ENCODE peak calls at places on chromosome 1, in four cellular contexts. Z is heart left ventricle, F is H1, O is neural crest cell. M is an unnamed sample.

GRCh38 chr1:108125312-108126138 is 74.6 kb downstream of the SLC25A24 start:
- DNase-seq in F (peak; percentile 60), O (peak; percentile 63), Z (no peak), M (peak; percentile 82)

GRCh38 chr1:111620412-111620971 is 903 bp downstream of the RAP1A start:
- DNase-seq in Z (no peak), F (peak; percentile 60), O (no peak), M (peak; percentile 45)

GRCh38 chr1:25845664-25846063 is 13.6 kb downstream of the AUNIP start:
- DNase-seq in F (no peak), Z (no peak), O (no peak), M (no peak)

GRCh38 chr1:31575373-31576140 is 758 bp upstream of the TINAGL1 start:
- DNase-seq in Z (no peak), F (peak; percentile 57), O (no peak), M (no peak)

GRCh38 chr1:113929750-113930498 is 800 bp downstream of the HIPK1 start:
- DNase-seq in Z (peak; percentile 75), O (peak; percentile 32), F (peak; percentile 69), M (peak; percentile 60)

GRCh38 chr1:21662426-21663250 is 6.5 kb downstream of the RAP1GAP start:
- DNase-seq in F (no peak), Z (no peak), O (no peak), M (no peak)

GRCh38 chr1:77975907-77976306 is 3.0 kb downstream of the FUBP1 start:
- DNase-seq in Z (no peak), F (no peak), O (no peak), M (no peak)

GRCh38 chr1:167775178-167775577 is 53.4 kb downstream of the MPZL1 start:
- DNase-seq in Z (no peak), F (no peak), O (no peak), M (no peak)

GRCh38 chr1:12728391-12728790 is 12.5 kb downstream of the AADACL3 start:
- DNase-seq in F (no peak), Z (no peak), O (no peak), M (no peak)

GRCh38 chr1:38603907-38604306 is 255.7 kb downstream of the RRAGC start:
- DNase-seq in F (no peak), Z (no peak), O (no peak), M (no peak)
- TF ChIP-seq CTCF in F (no peak), Z (no peak), O (no peak), M (no peak)

GRCh38 chr1:178772952-178773351 is 47.9 kb downstream of the RALGPS2 start:
- DNase-seq in Z (no peak), F (no peak), O (no peak), M (no peak)

GRCh38 chr1:178776553-178776952 is 51.5 kb downstream of the RALGPS2 start:
- DNase-seq in F (no peak), Z (no peak), O (no peak), M (no peak)

GRCh38 chr1:178768423-178768822 is 43.4 kb downstream of the RALGPS2 start:
- DNase-seq in Z (peak; percentile 42), O (no peak), F (peak; percentile 50), M (peak; percentile 68)

GRCh38 chr1:178774263-178774662 is 49.2 kb downstream of the RALGPS2 start:
- DNase-seq in O (no peak), F (no peak), Z (no peak), M (peak; percentile 49)
- TF ChIP-seq CTCF in O (peak; percentile 67), F (no peak), Z (peak; percentile 47), M (peak; percentile 64)

GRCh38 chr1:23611601-23612327 is 52.5 kb upstream of the ID3 start:
- DNase-seq in O (no peak), Z (no peak), F (no peak), M (no peak)
- TF ChIP-seq CTCF in O (no peak), Z (no peak), F (no peak), M (no peak)

GRCh38 chr1:234069760-234070159 is 165.3 kb downstream of the SLC35F3 start:
- DNase-seq in O (no peak), F (no peak), Z (no peak), M (peak; percentile 44)

GRCh38 chr1:234062166-234062565 is 157.7 kb downstream of the SLC35F3 start:
- DNase-seq in Z (no peak), F (no peak), O (no peak), M (no peak)

GRCh38 chr1:234067584-234067983 is 163.1 kb downstream of the SLC35F3 start:
- DNase-seq in F (no peak), O (no peak), Z (no peak), M (no peak)

GRCh38 chr1:234065794-234066447 is 161.4 kb downstream of the SLC35F3 start:
- DNase-seq in O (peak; percentile 90), Z (peak; percentile 77), F (peak; percentile 95), M (peak; percentile 77)
- TF ChIP-seq CTCF in O (peak; percentile 88), Z (peak; percentile 67), F (peak; percentile 81), M (peak; percentile 88)

DNA sequence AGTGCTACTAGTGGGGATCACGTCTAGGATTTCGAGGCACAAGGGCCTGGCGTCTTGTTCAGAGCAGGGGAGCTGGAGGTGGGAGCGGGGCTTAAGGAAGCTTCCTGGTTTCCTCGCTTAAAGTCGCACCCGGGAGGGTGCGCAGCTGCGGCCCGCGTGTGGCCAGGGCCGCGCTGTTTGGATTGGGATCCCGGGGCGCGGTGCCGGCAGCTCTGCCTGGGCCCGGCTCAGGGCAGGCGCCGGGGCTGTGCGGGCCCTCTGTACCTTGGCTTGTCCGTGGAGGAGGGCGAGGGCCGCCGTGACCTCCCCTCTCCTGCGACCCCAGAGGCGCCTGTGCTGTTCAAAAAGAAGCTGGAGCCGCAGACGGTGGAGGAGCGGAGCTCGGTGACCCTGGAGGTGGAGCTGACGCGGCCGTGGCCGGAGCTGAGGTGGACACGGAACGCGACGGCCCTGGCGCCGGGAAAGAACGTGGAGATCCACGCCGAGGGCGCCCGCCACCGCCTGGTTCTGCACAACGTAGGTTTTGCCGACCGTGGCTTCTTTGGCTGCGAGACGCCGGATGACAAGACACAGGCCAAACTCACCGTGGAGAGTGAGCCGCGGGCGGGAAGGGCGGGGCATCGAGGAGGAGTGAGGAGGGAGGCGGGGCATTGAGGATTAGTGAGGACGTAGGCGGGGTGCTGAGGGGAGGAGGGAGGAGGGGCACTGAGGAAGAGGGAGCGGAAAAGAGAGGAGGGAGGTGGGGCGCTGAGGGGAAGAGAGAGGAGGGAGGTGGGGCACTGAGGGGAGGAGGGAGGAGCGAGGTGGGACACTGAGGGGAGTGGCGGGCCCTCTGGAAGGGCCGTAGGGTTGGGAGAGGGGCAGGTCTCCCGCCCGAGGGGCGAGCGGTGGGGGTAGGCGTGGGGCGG is 67.8 kb downstream of the OBSCN start:
- DNase-seq in F (peak; percentile 91), Z (peak; percentile 90), O (peak; percentile 77), M (peak; percentile 97)
- TF ChIP-seq CTCF in F (no peak), Z (no peak), O (no peak), M (no peak)

DNA sequence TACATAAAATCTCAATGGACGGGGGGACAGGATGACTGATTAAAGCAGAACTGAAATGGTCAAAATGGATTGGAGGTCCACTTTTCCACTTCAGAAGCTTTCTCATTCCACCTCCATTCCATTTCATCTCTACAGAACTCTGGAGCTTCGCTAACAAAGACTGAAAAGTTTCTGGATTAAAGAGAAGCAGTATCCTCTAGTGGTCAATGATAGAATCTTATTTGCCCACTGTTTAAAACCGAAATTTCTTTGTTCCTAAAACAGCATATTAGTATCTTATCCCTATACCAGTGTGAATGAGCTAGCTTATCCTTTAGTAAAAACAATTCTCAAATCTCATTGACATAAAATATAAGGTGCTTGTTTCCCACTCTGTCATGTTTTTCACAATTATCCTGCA is 890.6 kb downstream of the KCNT2 start:
- DNase-seq in F (no peak), O (no peak), Z (no peak), M (peak; percentile 24)
- TF ChIP-seq CTCF in F (no peak), O (peak; percentile 66), Z (no peak), M (peak; percentile 50)

GRCh38 chr1:5745776-5746610 is 246.2 kb downstream of the NPHP4 start:
- DNase-seq in Z (peak; percentile 83), O (peak; percentile 85), F (peak; percentile 92), M (peak; percentile 84)
- TF ChIP-seq CTCF in Z (peak; percentile 83), O (peak; percentile 95), F (peak; percentile 97), M (peak; percentile 97)

DNA sequence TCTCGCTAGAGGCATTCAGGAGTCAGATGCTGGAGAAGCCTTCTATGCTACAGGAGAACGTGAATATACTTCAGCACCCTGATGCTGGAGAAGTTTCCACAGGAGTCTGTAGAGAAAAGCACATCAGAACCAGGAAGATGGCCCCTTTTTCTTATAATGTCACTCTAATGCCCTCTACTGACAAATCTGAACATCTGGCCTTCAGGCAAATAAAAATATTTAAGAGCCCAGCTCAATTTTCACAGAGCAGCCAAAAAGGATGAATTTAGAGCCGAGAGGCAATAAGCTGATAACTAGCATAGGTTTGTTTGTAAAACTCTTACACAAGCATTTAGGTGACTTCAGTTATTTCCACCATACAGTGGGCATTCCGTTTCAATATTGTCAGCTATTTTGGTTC is 3.8 kb upstream of the RRP15 start:
- DNase-seq in Z (no peak), O (no peak), F (no peak), M (peak; percentile 25)
- TF ChIP-seq CTCF in Z (no peak), O (no peak), F (no peak), M (no peak)

GRCh38 chr1:204478921-204479320 is 15.7 kb downstream of the PIK3C2B start:
- DNase-seq in O (no peak), F (no peak), Z (no peak), M (no peak)

GRCh38 chr1:204475651-204476432 is 18.8 kb downstream of the PIK3C2B start:
- DNase-seq in Z (no peak), O (no peak), F (no peak), M (no peak)

GRCh38 chr1:204477036-204477740 is 17.4 kb downstream of the PIK3C2B start:
- DNase-seq in F (no peak), Z (no peak), O (no peak), M (no peak)

GRCh38 chr1:204478166-204478899 is 16.3 kb downstream of the PIK3C2B start:
- DNase-seq in O (no peak), Z (no peak), F (no peak), M (no peak)

DNA sequence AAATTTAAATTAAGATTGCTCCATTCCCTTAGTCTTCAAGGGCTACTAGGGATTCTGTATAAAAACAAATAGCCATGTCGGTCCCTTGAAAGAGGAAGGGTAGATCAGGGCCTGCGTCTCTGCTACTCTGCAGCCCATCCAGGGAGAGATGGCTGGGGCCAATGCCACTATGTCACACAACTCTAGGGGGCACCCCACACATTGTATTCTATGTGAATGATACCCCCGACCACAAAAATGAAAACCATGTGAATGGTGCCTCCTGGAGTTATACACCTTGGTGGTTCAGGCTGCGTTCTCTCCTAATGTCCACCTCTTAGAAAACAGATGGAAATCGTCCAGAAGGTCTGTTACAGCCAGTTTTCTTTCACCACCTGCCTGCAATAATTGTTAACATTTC is 18.0 kb downstream of the PIK3C2B start:
- DNase-seq in O (no peak), F (no peak), Z (no peak), M (no peak)
- TF ChIP-seq CTCF in O (no peak), F (peak; percentile 17), Z (no peak), M (peak; percentile 34)

M was measured in A673.